ENCODE peak calls at places on chromosomes 11 and 22, in nine cellular contexts. P is left ventricle myocardium inferior, W is iPS DF 6.9, I is psoas muscle, Y is lower lobe of right lung, N is SJSA1, J is RWPE1, Z is transverse colon, Q is brain microvascular endothelial cell. L is an unnamed sample.

GRCh38 chr11:108912587-108912986 is 247.7 kb downstream of the DDX10 start:
- DNase-seq in P (no peak), W (no peak), I (no peak), Y (no peak), N (no peak), J (no peak), Z (no peak), Q (peak), L (no peak)

GRCh38 chr11:61378713-61379313 is 13.6 kb upstream of the TMEM216 start:
- DNase-seq in P (no peak), W (no peak), I (no peak), Y (no peak), N (peak), J (peak), Z (no peak), Q (peak), L (peak)

GRCh38 chr11:83510530-83511449 is 224.6 kb upstream of the CCDC90B start:
- DNase-seq in P (no peak), W (no peak), I (no peak), Y (no peak), N (no peak), J (no peak), Z (no peak), Q (no peak), L (no peak)

GRCh38 chr11:94142308-94143277 is 14.0 kb downstream of the PANX1 start:
- DNase-seq in P (no peak), W (no peak), I (no peak), Y (no peak), N (no peak), J (no peak), Z (no peak), Q (peak), L (no peak)

GRCh38 chr11:61392991-61393595 is 706 bp downstream of the TMEM216 start:
- DNase-seq in P (no peak), W (no peak), I (no peak), Y (no peak), N (peak), J (peak), Z (no peak), Q (no peak), L (no peak)

GRCh38 chr11:12692238-12693074 is 18.2 kb downstream of the TEAD1 start:
- DNase-seq in P (peak), W (no peak), I (peak), Y (peak), N (peak), J (peak), Z (peak), Q (peak), L (peak)

GRCh38 chr22:46012881-46013281 is 35.9 kb upstream of the WNT7B start:
- DNase-seq in P (peak), W (no peak), I (peak), Y (peak), N (no peak), J (no peak), Z (no peak), Q (no peak), L (peak)

GRCh38 chr11:76587810-76588454 is 82.6 kb downstream of the LRRC32 start:
- DNase-seq in P (no peak), W (no peak), I (no peak), Y (no peak), N (peak), J (no peak), Z (no peak), Q (no peak), L (no peak)

GRCh38 chr22:20836987-20837823 is 21.4 kb downstream of the PI4KA start:
- DNase-seq in P (no peak), W (no peak), I (no peak), Y (no peak), N (no peak), J (no peak), Z (no peak), Q (no peak), L (no peak)

GRCh38 chr11:9016916-9017642 is 13.3 kb upstream of the NRIP3 start:
- DNase-seq in P (no peak), W (no peak), I (no peak), Y (no peak), N (no peak), J (no peak), Z (no peak), Q (no peak), L (no peak)

GRCh38 chr11:104134760-104135159 is 29.2 kb downstream of the PDGFD start:
- DNase-seq in P (no peak), W (no peak), I (no peak), Y (no peak), N (no peak), J (no peak), Z (no peak), Q (peak), L (no peak)

GRCh38 chr11:91085985-91086384 is 863.1 kb upstream of the CHORDC1 start:
- DNase-seq in P (no peak), W (no peak), I (no peak), Y (no peak), N (no peak), J (no peak), Z (no peak), Q (no peak), L (no peak)

GRCh38 chr11:66020618-66021357 is 5.5 kb downstream of the CATSPER1 start:
- DNase-seq in P (no peak), W (no peak), I (peak), Y (peak), N (peak), J (peak), Z (peak), Q (peak), L (no peak)

GRCh38 chr11:35111171-35112055 is 27.6 kb upstream of the CD44 start:
- DNase-seq in P (no peak), W (no peak), I (no peak), Y (no peak), N (peak), J (peak), Z (peak), Q (peak), L (no peak)

DNA sequence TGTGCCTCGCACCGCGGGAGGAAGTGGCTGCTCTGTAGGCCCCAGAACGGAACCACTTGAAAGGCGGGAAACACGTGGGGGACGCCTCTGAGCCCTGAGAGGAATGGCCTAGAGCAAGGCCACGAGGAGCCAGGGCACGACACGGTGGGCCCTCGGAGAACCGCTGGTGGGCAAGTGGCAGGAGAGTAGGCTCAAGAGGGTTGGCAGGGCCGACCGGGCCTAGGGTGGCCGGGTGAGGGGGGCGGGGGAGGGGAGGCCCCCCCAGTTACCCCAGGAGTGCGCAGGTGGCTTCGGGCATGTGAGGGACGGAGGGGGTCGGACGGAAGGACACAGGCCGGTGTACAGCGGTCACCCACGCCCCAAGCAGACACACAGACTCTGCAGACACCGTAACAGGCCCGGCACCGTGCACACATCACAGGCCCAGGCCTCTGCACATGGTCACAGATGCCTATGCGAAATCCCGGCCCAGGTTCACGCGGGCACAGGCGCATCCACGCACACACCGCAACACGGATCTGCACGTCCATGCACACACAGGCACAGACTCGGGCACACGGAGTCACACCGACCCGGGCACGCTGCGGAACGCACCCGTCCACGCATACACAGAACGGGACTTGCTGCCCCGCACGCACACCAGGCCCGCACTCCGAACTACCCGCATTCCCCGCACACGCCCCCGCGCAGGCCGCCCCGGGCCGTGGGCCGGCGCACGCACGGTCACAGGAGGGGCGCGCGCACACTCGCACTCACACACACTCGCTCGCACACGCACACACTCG is at the start of gene MGAT3:
- DNase-seq in P (no peak), W (no peak), I (no peak), Y (no peak), N (no peak), J (no peak), Z (no peak), Q (no peak), L (no peak)
- H3K27ac ChIP-seq in P (peak), W (no peak), I (peak), Y (peak), N (no peak), J (no peak), Z (peak), Q (no peak), L (peak)

GRCh38 chr11:86303257-86303656 is 1.2 kb downstream of the HIKESHI start:
- DNase-seq in P (no peak), W (no peak), I (no peak), Y (no peak), N (no peak), J (no peak), Z (no peak), Q (peak), L (no peak)
- H3K27ac ChIP-seq in P (no peak), W (no peak), I (peak), Y (no peak), N (no peak), J (no peak), Z (no peak), Q (peak), L (peak)

GRCh38 chr11:84922836-84923235 is 704.3 kb downstream of the DLG2 start:
- DNase-seq in P (no peak), W (no peak), I (no peak), Y (no peak), N (no peak), J (no peak), Z (peak), Q (no peak), L (no peak)

GRCh38 chr11:84924290-84924689 is 702.9 kb downstream of the DLG2 start:
- DNase-seq in P (no peak), W (no peak), I (no peak), Y (no peak), N (no peak), J (no peak), Z (no peak), Q (no peak), L (no peak)

GRCh38 chr11:84923489-84923888 is 703.7 kb downstream of the DLG2 start:
- DNase-seq in P (no peak), W (no peak), I (no peak), Y (no peak), N (no peak), J (no peak), Z (no peak), Q (no peak), L (no peak)

GRCh38 chr11:84922212-84922805 is 704.8 kb downstream of the DLG2 start:
- DNase-seq in P (no peak), W (no peak), I (no peak), Y (no peak), N (no peak), J (no peak), Z (no peak), Q (no peak), L (no peak)
- H3K27ac ChIP-seq in P (no peak), W (no peak), I (no peak), Y (no peak), N (no peak), J (no peak), Z (no peak), Q (no peak), L (no peak)

DNA sequence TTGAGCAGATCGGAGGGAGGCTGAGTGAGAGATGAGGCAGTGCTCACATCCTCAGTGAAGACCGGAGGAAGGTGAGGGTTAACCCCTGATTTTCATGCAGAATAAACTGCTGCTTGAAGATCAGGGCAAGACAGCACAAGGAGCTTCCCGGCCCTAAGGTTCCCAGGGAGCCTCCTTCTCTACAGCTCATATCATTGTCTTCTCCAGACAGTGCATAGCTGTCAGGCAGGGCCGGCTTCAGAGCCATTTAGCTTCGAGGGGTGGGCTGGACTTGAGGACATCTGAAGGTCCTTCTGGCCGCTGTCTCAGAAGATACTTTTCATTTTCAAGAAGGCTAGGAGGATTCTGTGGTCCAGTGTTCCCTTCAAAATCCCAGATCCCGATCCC is 7.2 kb downstream of the ADAMTS8 start:
- DNase-seq in P (no peak), W (no peak), I (no peak), Y (no peak), N (no peak), J (no peak), Z (no peak), Q (no peak), L (no peak)
- H3K27ac ChIP-seq in P (no peak), W (no peak), I (no peak), Y (peak), N (no peak), J (no peak), Z (peak), Q (no peak), L (no peak)

GRCh38 chr22:32850157-32850556 is 48.7 kb downstream of the TIMP3 start:
- DNase-seq in P (no peak), W (no peak), I (no peak), Y (no peak), N (no peak), J (no peak), Z (no peak), Q (no peak), L (no peak)
- H3K27ac ChIP-seq in P (peak), W (no peak), I (no peak), Y (peak), N (no peak), J (no peak), Z (peak), Q (no peak), L (peak)

DNA sequence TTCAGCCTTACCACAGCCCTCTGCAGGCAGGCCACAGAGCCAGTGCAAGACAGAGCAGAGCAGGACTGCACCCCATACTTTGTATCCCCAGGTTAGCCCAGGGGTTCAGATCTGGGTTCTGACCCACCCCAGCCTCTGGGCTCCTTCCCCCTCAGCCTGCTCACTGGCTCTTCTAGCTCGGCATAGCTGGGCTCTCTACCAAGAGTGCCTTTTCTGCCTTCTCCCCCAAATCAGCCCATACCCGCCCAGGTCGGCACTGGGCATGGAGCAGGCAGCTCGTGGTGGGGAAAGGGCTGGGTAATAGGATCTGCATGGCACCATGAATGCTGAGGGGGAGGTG is 8.3 kb downstream of the RELT start:
- DNase-seq in P (no peak), W (no peak), I (no peak), Y (no peak), N (no peak), J (no peak), Z (no peak), Q (no peak), L (no peak)
- H3K27ac ChIP-seq in P (peak), W (no peak), I (peak), Y (peak), N (no peak), J (peak), Z (peak), Q (no peak), L (peak)

GRCh38 chr11:1236316-1237127 is 13.7 kb downstream of the MUC5B start:
- DNase-seq in P (no peak), W (no peak), I (peak), Y (no peak), N (no peak), J (no peak), Z (no peak), Q (no peak), L (no peak)
- H3K27ac ChIP-seq in P (no peak), W (no peak), I (no peak), Y (no peak), N (no peak), J (no peak), Z (peak), Q (no peak), L (no peak)

GRCh38 chr11:47410404-47411264 is 2.2 kb downstream of the SLC39A13 start:
- DNase-seq in P (no peak), W (no peak), I (no peak), Y (no peak), N (no peak), J (no peak), Z (no peak), Q (no peak), L (no peak)
- H3K27ac ChIP-seq in P (peak), W (no peak), I (no peak), Y (no peak), N (no peak), J (peak), Z (peak), Q (no peak), L (peak)

DNA sequence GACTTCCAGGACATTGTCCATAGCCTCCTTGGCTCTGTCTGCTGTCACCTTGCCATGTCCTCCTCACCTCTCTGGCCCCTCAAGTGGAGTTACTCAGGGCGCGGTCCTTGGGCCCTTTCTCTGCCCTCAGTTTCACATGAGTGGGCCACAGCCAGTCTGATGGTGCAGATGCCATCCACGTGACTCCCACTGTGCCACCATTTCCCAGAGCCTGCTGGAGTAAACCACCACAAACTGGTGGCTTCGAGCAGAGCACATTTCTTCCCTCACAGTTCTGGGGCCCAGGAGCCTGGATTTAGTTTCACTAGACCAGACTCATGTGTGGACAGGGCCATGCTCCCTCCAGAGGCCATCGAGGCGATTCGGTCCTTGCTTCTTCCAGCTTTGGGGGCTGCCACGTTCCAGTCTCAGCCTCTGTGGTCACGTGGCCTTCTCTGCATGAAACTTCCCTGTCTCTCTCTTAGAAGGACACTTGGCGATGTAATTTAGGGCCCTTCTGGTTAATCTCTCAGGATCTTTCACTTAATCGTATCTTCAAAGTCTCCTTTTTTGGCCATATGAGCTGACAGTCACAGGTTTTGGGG is 14.6 kb downstream of the SMARCB1 start:
- DNase-seq in P (no peak), W (no peak), I (no peak), Y (peak), N (no peak), J (no peak), Z (no peak), Q (no peak), L (no peak)
- H3K27ac ChIP-seq in P (no peak), W (no peak), I (no peak), Y (no peak), N (no peak), J (no peak), Z (no peak), Q (no peak), L (no peak)